ENCODE peak calls at places on chromosome 11, in ten cellular contexts. D is endodermal cell, Q is brain microvascular endothelial cell, O is fibroblast of mammary gland, B is ovary, V is lung, Z is coronary artery, G is astrocyte of the spinal cord, K is breast epithelium, C is GM12865. I is an unnamed sample.

GRCh38 chr11:132126973-132127900 is 756.8 kb downstream of the NTM start:
- DNase-seq in O (peak; percentile 90), G (peak; percentile 93), Q (peak; percentile 92), V (peak; percentile 63), B (no peak), K (peak; percentile 37), Z (no peak), D (peak; percentile 78), C (peak; percentile 22), I (peak; percentile 95)

GRCh38 chr11:110715541-110715940 is 3.3 kb upstream of the ARHGAP20 start:
- DNase-seq in Q (no peak), O (peak; percentile 58), C (no peak), B (no peak), K (no peak), G (peak; percentile 10), D (no peak), Z (no peak), V (no peak), I (peak; percentile 64)

GRCh38 chr11:19511413-19512183 is 201.0 kb upstream of the NAV2 start:
- DNase-seq in C (no peak), K (no peak), V (peak; percentile 36), B (peak; percentile 33), O (peak; percentile 71), Q (no peak), Z (peak; percentile 74), D (no peak), G (peak; percentile 59), I (peak; percentile 35)

GRCh38 chr11:394034-394857 is at the start of gene PKP3:
- DNase-seq in B (no peak), Z (no peak), G (peak; percentile 48), O (peak; percentile 72), K (peak; percentile 89), V (peak; percentile 88), D (peak; percentile 90), C (no peak), Q (peak; percentile 33), I (peak; percentile 46)

GRCh38 chr11:83037877-83038276 is 33.8 kb downstream of the RAB30 start:
- DNase-seq in O (no peak), K (no peak), B (no peak), C (no peak), D (no peak), Z (no peak), V (no peak), G (peak; percentile 49), Q (no peak), I (no peak)

GRCh38 chr11:125778728-125779127 is at the start of gene PATE2:
- DNase-seq in K (no peak), G (no peak), V (no peak), Z (no peak), C (no peak), D (no peak), B (no peak), Q (no peak), O (no peak), I (no peak)

GRCh38 chr11:65487467-65488272 is 11.2 kb upstream of the MALAT1 start:
- DNase-seq in B (peak; percentile 97), K (peak; percentile 100), G (peak; percentile 100), Q (peak; percentile 100), O (peak; percentile 100), D (peak; percentile 99), C (peak; percentile 83), Z (peak; percentile 100), V (peak; percentile 99), I (peak; percentile 100)

GRCh38 chr11:13140873-13141655 is 131.9 kb downstream of the RASSF10 start:
- DNase-seq in C (peak; percentile 61), O (no peak), K (peak; percentile 87), D (no peak), B (no peak), Q (no peak), V (peak; percentile 40), G (peak; percentile 37), Z (no peak), I (no peak)

GRCh38 chr11:114607753-114608459 is 12.3 kb upstream of the NXPE4 start:
- DNase-seq in O (no peak), G (no peak), D (peak; percentile 2), Q (no peak), K (no peak), V (no peak), Z (no peak), B (no peak), C (peak; percentile 87), I (no peak)

GRCh38 chr11:114610550-114610949 is 15.0 kb upstream of the NXPE4 start:
- DNase-seq in O (no peak), B (no peak), G (no peak), V (no peak), K (no peak), C (peak; percentile 61), Z (no peak), Q (no peak), D (peak; percentile 5), I (no peak)

GRCh38 chr11:114606003-114606801 is 10.6 kb upstream of the NXPE4 start:
- DNase-seq in O (peak; percentile 8), K (no peak), D (peak; percentile 1), V (no peak), G (no peak), Q (no peak), B (no peak), Z (no peak), C (peak; percentile 77), I (peak; percentile 14)

GRCh38 chr11:114610984-114611944 is 15.7 kb upstream of the NXPE4 start:
- DNase-seq in Z (no peak), C (peak; percentile 80), O (peak; percentile 20), D (peak; percentile 9), Q (no peak), V (no peak), B (no peak), G (no peak), K (no peak), I (peak; percentile 15)

DNA sequence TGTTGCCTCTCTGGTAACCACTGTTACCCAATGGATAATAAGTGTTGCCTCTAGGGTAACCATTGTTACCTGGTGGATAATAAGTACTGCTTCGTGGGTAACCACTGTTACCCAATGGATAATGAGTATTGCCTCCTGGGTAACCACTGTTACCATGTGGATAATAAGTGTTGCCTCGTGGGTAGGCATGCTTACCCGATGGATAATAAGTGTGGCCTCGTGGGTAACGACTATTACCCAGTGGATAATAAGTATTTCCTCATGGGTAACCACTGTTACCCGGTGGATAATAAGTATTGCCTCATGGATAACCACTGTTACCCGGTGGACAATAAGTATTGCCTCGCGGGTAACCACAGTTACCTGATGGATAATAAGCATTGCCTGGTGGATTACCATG is 13.8 kb upstream of the NXPE4 start:
- DNase-seq in D (peak; percentile 2), K (no peak), Z (no peak), C (peak; percentile 86), V (no peak), B (no peak), G (no peak), O (no peak), Q (no peak), I (no peak)
- H3K4me3 ChIP-seq in D (no peak overlapping the region), K (no peak overlapping the region), Z (no peak overlapping the region), C (no peak overlapping the region), V (no peak overlapping the region), B (no peak overlapping the region), G (no peak overlapping the region), O (no peak overlapping the region), Q (no peak overlapping the region), I (no peak overlapping the region)

DNA sequence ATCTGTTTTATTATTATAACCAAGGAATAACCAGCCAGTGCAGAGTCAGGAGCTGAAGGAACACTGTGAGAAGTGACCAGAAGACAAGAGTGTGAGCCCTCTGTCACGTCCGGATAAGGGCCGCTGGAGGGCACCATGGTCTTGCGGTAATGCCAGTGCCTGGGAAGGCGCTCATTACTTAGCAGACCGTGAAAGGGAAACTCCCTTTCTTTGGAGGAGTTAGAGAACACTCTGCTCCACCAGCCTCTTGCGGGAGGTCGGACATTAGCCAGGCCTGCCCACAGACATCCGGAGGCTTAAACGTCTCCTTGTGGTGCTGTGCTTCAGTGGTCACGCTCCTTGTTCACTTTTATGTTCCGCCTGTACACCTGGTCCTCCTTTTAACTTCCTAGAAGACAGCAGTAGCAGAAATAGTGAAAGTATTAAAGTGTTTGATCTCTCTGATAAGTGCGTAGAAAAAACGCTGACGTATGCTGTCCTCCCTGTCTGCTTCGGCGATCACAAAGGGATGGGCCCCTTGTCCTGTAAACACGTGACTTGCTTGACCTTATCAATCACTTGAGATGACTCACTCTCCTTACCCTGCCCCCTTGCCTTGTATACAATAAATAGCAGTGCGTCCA is 120.6 kb upstream of the LMO1 start:
- DNase-seq in Q (no peak), V (peak; percentile 61), D (peak; percentile 83), G (no peak), O (peak; percentile 6), C (peak; percentile 13), Z (peak; percentile 57), B (no peak), K (peak; percentile 15), I (no peak)
- TF ChIP-seq CTCF in Q (no peak), V (no peak), D (peak; percentile 62), G (no peak), O (no peak), C (no peak), Z (no peak), B (no peak), K (no peak), I (no peak)

GRCh38 chr11:108616549-108616948 is 23.0 kb upstream of the EXPH5 start:
- DNase-seq in G (peak; percentile 87), V (no peak), B (no peak), C (no peak), Q (peak; percentile 90), Z (no peak), O (peak; percentile 81), K (no peak), D (no peak), I (peak; percentile 69)

GRCh38 chr11:108617055-108617454 is 23.5 kb upstream of the EXPH5 start:
- DNase-seq in V (no peak), G (no peak), Z (no peak), C (no peak), O (no peak), K (no peak), Q (no peak), D (no peak), B (no peak), I (no peak)

GRCh38 chr11:108618529-108618928 is 25.0 kb upstream of the EXPH5 start:
- DNase-seq in Z (no peak), V (no peak), G (no peak), B (no peak), Q (no peak), C (no peak), O (no peak), D (no peak), K (no peak), I (no peak)

GRCh38 chr11:108609681-108610080 is 16.1 kb upstream of the EXPH5 start:
- DNase-seq in Q (peak; percentile 74), D (no peak), B (no peak), Z (no peak), C (no peak), O (peak; percentile 42), G (peak; percentile 30), V (no peak), K (no peak), I (peak; percentile 62)

GRCh38 chr11:108614086-108614485 is 20.5 kb upstream of the EXPH5 start:
- DNase-seq in B (no peak), Z (no peak), Q (no peak), D (no peak), C (no peak), V (no peak), K (no peak), G (no peak), O (no peak), I (no peak)
- H3K4me3 ChIP-seq in B (no peak overlapping the region), Z (no peak overlapping the region), Q (no peak overlapping the region), D (no peak overlapping the region), C (no peak overlapping the region), V (no peak overlapping the region), K (no peak overlapping the region), G (no peak overlapping the region), O (no peak overlapping the region), I (no peak overlapping the region)

DNA sequence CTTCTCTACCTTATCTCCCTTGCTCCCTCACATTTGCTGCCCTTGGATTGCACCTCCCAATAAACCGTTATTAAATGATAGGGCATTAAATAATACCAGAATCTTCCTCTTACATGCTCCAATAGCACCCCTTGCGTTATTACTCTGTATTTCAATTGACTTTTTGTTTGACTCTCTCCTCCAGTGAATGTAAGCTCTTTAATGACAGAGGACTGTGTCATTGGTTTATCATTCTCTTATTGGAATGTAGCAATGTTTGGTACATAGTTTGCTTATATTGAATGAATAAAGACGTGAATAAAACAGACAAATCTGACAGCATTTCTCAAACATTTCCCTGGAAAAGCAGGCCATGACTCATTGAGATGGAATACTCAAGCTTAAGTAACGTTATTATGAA is 8.7 kb upstream of the MPEG1 start:
- DNase-seq in K (no peak), Z (no peak), V (no peak), C (no peak), G (no peak), B (no peak), O (peak; percentile 90), Q (peak; percentile 39), D (no peak), I (peak; percentile 73)
- TF ChIP-seq CTCF in K (no peak), Z (no peak), V (no peak), C (no peak), G (no peak), B (no peak), O (peak; percentile 49), Q (no peak), D (no peak), I (no peak)